ENCODE peak calls at places on chromosomes 3 and 15, in nine cellular contexts. D is GM20000; U is CD4-positive, alpha-beta memory T cell; X is breast epithelium; E is NCI-H524; A is NCI-H748 treated with DMSO at 0.1 percent for 48 hours; Z is EL; R is activated CD4-positive, CD25-positive, alpha-beta regulatory T cell treated with anti-CD3 and anti-CD28 coated beads, Interleukin-2, amount 50 U/mL, for 72 hours; V is Ammon's horn. K is an unnamed sample.

GRCh38 chr3:32395451-32395970 is 3.9 kb downstream of the CMTM7 start:
- DNase-seq in U (peak), E (no peak), V (no peak), X (no peak), Z (no peak), R (no peak), A (no peak), D (no peak), K (no peak)

GRCh38 chr3:49906004-49906860 is 2.6 kb upstream of the MST1R start:
- DNase-seq in E (peak), D (peak), V (peak), R (peak), X (peak), Z (peak), U (peak), A (no peak), K (peak)

GRCh38 chr15:70098170-70098460 is 398 bp upstream of the TLE3 start:
- DNase-seq in E (no peak), R (no peak), X (no peak), Z (no peak), U (no peak), V (no peak), D (no peak), A (no peak), K (no peak)

GRCh38 chr3:51997935-51998596 is 2.4 kb upstream of the RPL29 start:
- DNase-seq in A (no peak), U (no peak), D (no peak), X (no peak), E (no peak), R (no peak), Z (no peak), V (no peak), K (no peak)

GRCh38 chr3:119311191-119311925 is 17.2 kb downstream of the ARHGAP31 start:
- DNase-seq in X (no peak), U (no peak), R (no peak), D (no peak), V (no peak), A (no peak), E (no peak), Z (peak), K (no peak)

GRCh38 chr3:158918008-158918407 is 116.2 kb downstream of the MFSD1 start:
- DNase-seq in V (peak), U (no peak), E (peak), D (peak), Z (peak), R (no peak), X (peak), A (no peak), K (peak)

GRCh38 chr3:13715167-13715954 is 164.5 kb downstream of the WNT7A start:
- DNase-seq in E (no peak), A (no peak), X (no peak), U (no peak), V (no peak), R (peak), D (no peak), Z (no peak), K (no peak)

GRCh38 chr3:186896875-186897274 is 33.5 kb upstream of the ST6GAL1 start:
- DNase-seq in X (no peak), U (no peak), V (no peak), E (no peak), D (no peak), A (no peak), R (no peak), Z (no peak), K (no peak)

GRCh38 chr3:34374521-34374920 is 576.1 kb downstream of the PDCD6IP start:
- DNase-seq in X (no peak), V (no peak), R (no peak), A (no peak), D (no peak), Z (no peak), E (no peak), U (no peak), K (no peak)

GRCh38 chr3:151918253-151919029 is 45.0 kb downstream of the SUCNR1 start:
- DNase-seq in E (no peak), A (peak), U (no peak), Z (peak), D (peak), R (no peak), X (no peak), V (peak), K (peak)

GRCh38 chr15:66711886-66712285 is 9.8 kb downstream of the SMAD6 start:
- DNase-seq in R (no peak), A (no peak), V (no peak), U (no peak), X (no peak), Z (no peak), D (no peak), E (no peak), K (no peak)

GRCh38 chr3:52705438-52705687 is 228 bp downstream of the GLT8D1 start:
- DNase-seq in R (no peak), E (no peak), U (no peak), A (no peak), D (no peak), V (no peak), Z (no peak), X (no peak), K (no peak)

GRCh38 chr15:88467935-88468528 is 524 bp downstream of the MRPS11 start:
- DNase-seq in D (no peak), A (peak), U (no peak), Z (no peak), V (no peak), R (no peak), X (no peak), E (no peak), K (peak)

GRCh38 chr15:90382305-90382704 is 5.7 kb upstream of the IQGAP1 start:
- DNase-seq in A (no peak), Z (no peak), E (no peak), R (no peak), U (no peak), V (no peak), D (no peak), X (no peak), K (no peak)

GRCh38 chr15:55872471-55872870 is 120.9 kb downstream of the NEDD4 start:
- DNase-seq in X (no peak), E (no peak), U (no peak), R (no peak), A (no peak), Z (no peak), D (no peak), V (no peak), K (no peak)

GRCh38 chr3:7813412-7813811 is 688.2 kb upstream of the LMCD1 start:
- DNase-seq in D (no peak), Z (no peak), V (no peak), X (no peak), R (no peak), U (no peak), E (no peak), A (peak), K (no peak)

GRCh38 chr15:92020765-92021164 is 167.3 kb downstream of the SLCO3A1 start:
- DNase-seq in V (no peak), X (no peak), U (no peak), Z (no peak), E (no peak), D (no peak), A (no peak), R (no peak), K (no peak)

GRCh38 chr3:142976621-142977398 is 13.3 kb upstream of the PAQR9 start:
- DNase-seq in D (no peak), R (no peak), A (no peak), V (peak), X (peak), Z (peak), E (no peak), U (no peak), K (no peak)

GRCh38 chr15:40002295-40002694 is 36.7 kb downstream of the SRP14 start:
- DNase-seq in D (no peak), E (no peak), Z (peak), U (no peak), R (no peak), V (no peak), A (no peak), X (no peak), K (no peak)

GRCh38 chr3:99875573-99875924 is 57.9 kb downstream of the CMSS1 start:
- DNase-seq in U (no peak), A (no peak), Z (peak), D (no peak), E (no peak), X (no peak), R (no peak), V (no peak), K (peak)

GRCh38 chr15:74264081-74264501 is 28.0 kb downstream of the CCDC33 start:
- DNase-seq in D (no peak), R (no peak), A (no peak), V (peak), Z (no peak), E (no peak), X (no peak), U (no peak), K (no peak)

GRCh38 chr3:143084856-143085731 is 34.5 kb upstream of the CHST2 start:
- DNase-seq in X (no peak), U (no peak), A (no peak), E (no peak), R (no peak), V (no peak), Z (peak), D (peak), K (peak)

GRCh38 chr3:21292971-21293370 is 458.0 kb downstream of the ZNF385D start:
- DNase-seq in A (no peak), U (no peak), V (no peak), Z (no peak), X (no peak), R (no peak), E (no peak), D (no peak), K (no peak)

GRCh38 chr15:33309602-33310276 is 1.0 kb upstream of the RYR3 start:
- DNase-seq in X (no peak), V (peak), R (no peak), U (no peak), D (peak), Z (no peak), E (peak), A (peak), K (peak)